ENCODE peak calls at places on chromosome 17, in six cellular contexts. One of them, this sample, is unnamed.

GRCh38 chr17:43540821-43541674 is 5.1 kb downstream of the ETV4 start:
- DNase-seq in AG10803: no peak
- DNase-seq in mammary epithelial cell: no peak
- DNase-seq in PC-3: no peak
- DNase-seq in NB4: peak; percentile 71
- DNase-seq in brain microvascular endothelial cell: no peak
- DNase-seq in this sample: no peak

GRCh38 chr17:2087597-2088211 is 32.8 kb downstream of the HIC1 start:
- DNase-seq in PC-3: no peak
- DNase-seq in mammary epithelial cell: no peak
- DNase-seq in brain microvascular endothelial cell: peak; percentile 47
- DNase-seq in NB4: peak; percentile 92
- DNase-seq in AG10803: no peak
- DNase-seq in this sample: no peak

GRCh38 chr17:27424941-27425340 is 31.3 kb upstream of the KSR1 start:
- DNase-seq in mammary epithelial cell: no peak
- DNase-seq in AG10803: no peak
- DNase-seq in NB4: no peak
- DNase-seq in brain microvascular endothelial cell: no peak
- DNase-seq in PC-3: no peak
- DNase-seq in this sample: no peak

GRCh38 chr17:19744922-19745757 is 3.0 kb downstream of the ALDH3A1 start:
- DNase-seq in mammary epithelial cell: peak; percentile 57
- DNase-seq in PC-3: peak; percentile 79
- DNase-seq in brain microvascular endothelial cell: peak; percentile 68
- DNase-seq in AG10803: peak; percentile 49
- DNase-seq in NB4: peak; percentile 87
- DNase-seq in this sample: no peak

GRCh38 chr17:3879181-3879580 is 13.7 kb downstream of the CAMKK1 start:
- DNase-seq in PC-3: no peak
- DNase-seq in AG10803: peak; percentile 82
- DNase-seq in NB4: no peak
- DNase-seq in mammary epithelial cell: no peak
- DNase-seq in brain microvascular endothelial cell: peak; percentile 35
- DNase-seq in this sample: no peak

GRCh38 chr17:34671191-34671590 is 91.8 kb downstream of the TMEM132E start:
- DNase-seq in mammary epithelial cell: no peak
- DNase-seq in NB4: no peak
- DNase-seq in AG10803: no peak
- DNase-seq in PC-3: no peak
- DNase-seq in brain microvascular endothelial cell: no peak
- DNase-seq in this sample: no peak

GRCh38 chr17:49817993-49818392 is 29.5 kb downstream of the KAT7 start:
- DNase-seq in mammary epithelial cell: no peak
- DNase-seq in brain microvascular endothelial cell: no peak
- DNase-seq in PC-3: no peak
- DNase-seq in NB4: no peak
- DNase-seq in AG10803: no peak
- DNase-seq in this sample: no peak

GRCh38 chr17:47864791-47865216 is 13.8 kb upstream of the SP6 start:
- DNase-seq in mammary epithelial cell: peak; percentile 86
- DNase-seq in AG10803: no peak
- DNase-seq in brain microvascular endothelial cell: no peak
- DNase-seq in PC-3: peak; percentile 89
- DNase-seq in NB4: no peak
- DNase-seq in this sample: peak; percentile 54

GRCh38 chr17:43905985-43906852 is 1.1 kb downstream of the MPP2 start:
- DNase-seq in PC-3: no peak
- DNase-seq in brain microvascular endothelial cell: peak; percentile 16
- DNase-seq in NB4: peak; percentile 40
- DNase-seq in mammary epithelial cell: no peak
- DNase-seq in AG10803: peak; percentile 52
- DNase-seq in this sample: no peak

GRCh38 chr17:72590382-72590781 is 469.6 kb downstream of the SOX9 start:
- DNase-seq in AG10803: peak; percentile 68
- DNase-seq in NB4: no peak
- DNase-seq in brain microvascular endothelial cell: peak; percentile 43
- DNase-seq in mammary epithelial cell: peak; percentile 73
- DNase-seq in PC-3: peak; percentile 93
- DNase-seq in this sample: peak; percentile 61

GRCh38 chr17:42819939-42820535 is 4.0 kb downstream of the BECN1 start:
- DNase-seq in NB4: peak; percentile 75
- DNase-seq in brain microvascular endothelial cell: peak; percentile 61
- DNase-seq in AG10803: peak; percentile 38
- DNase-seq in mammary epithelial cell: peak; percentile 32
- DNase-seq in PC-3: peak; percentile 69
- DNase-seq in this sample: no peak

GRCh38 chr17:1229891-1230571 is 40.2 kb upstream of the BHLHA9 start:
- DNase-seq in AG10803: no peak
- DNase-seq in PC-3: no peak
- DNase-seq in mammary epithelial cell: no peak
- DNase-seq in NB4: peak; percentile 52
- DNase-seq in brain microvascular endothelial cell: no peak
- DNase-seq in this sample: no peak

GRCh38 chr17:43020789-43021738 is 1.1 kb downstream of the VAT1 start:
- DNase-seq in mammary epithelial cell: peak; percentile 47
- DNase-seq in brain microvascular endothelial cell: peak; percentile 67
- DNase-seq in AG10803: peak; percentile 77
- DNase-seq in NB4: peak; percentile 84
- DNase-seq in PC-3: peak; percentile 40
- DNase-seq in this sample: peak; percentile 83

GRCh38 chr17:38550661-38551060 is 55.1 kb downstream of the SRCIN1 start:
- DNase-seq in AG10803: peak; percentile 55
- DNase-seq in brain microvascular endothelial cell: peak; percentile 67
- DNase-seq in NB4: no peak
- DNase-seq in mammary epithelial cell: peak; percentile 94
- DNase-seq in PC-3: peak; percentile 70
- DNase-seq in this sample: peak; percentile 70

GRCh38 chr17:67376892-67377726 is at the start of gene PITPNC1:
- DNase-seq in NB4: peak; percentile 92
- DNase-seq in PC-3: peak; percentile 89
- DNase-seq in AG10803: peak; percentile 91
- DNase-seq in mammary epithelial cell: peak; percentile 85
- DNase-seq in brain microvascular endothelial cell: peak; percentile 79
- DNase-seq in this sample: peak; percentile 84
- TF ChIP-seq CTCF in NB4: no peak
- TF ChIP-seq CTCF in PC-3: no peak
- TF ChIP-seq CTCF in AG10803: no peak
- TF ChIP-seq CTCF in mammary epithelial cell: no peak
- TF ChIP-seq CTCF in brain microvascular endothelial cell: no peak
- TF ChIP-seq CTCF in this sample: no peak

GRCh38 chr17:7214300-7215135 is 5.1 kb downstream of the DLG4 start:
- DNase-seq in brain microvascular endothelial cell: peak; percentile 97
- DNase-seq in PC-3: peak; percentile 96
- DNase-seq in mammary epithelial cell: peak; percentile 95
- DNase-seq in NB4: peak; percentile 96
- DNase-seq in AG10803: peak; percentile 95
- DNase-seq in this sample: peak; percentile 98
- TF ChIP-seq CTCF in brain microvascular endothelial cell: peak; percentile 75
- TF ChIP-seq CTCF in PC-3: peak; percentile 51
- TF ChIP-seq CTCF in mammary epithelial cell: peak; percentile 74
- TF ChIP-seq CTCF in NB4: peak; percentile 49
- TF ChIP-seq CTCF in AG10803: peak; percentile 69
- TF ChIP-seq CTCF in this sample: peak; percentile 60

GRCh38 chr17:45577571-45578279 is 87.2 kb upstream of the PLEKHM1 start:
- DNase-seq in PC-3: no peak
- DNase-seq in NB4: peak; percentile 69
- DNase-seq in AG10803: no peak
- DNase-seq in mammary epithelial cell: no peak
- DNase-seq in brain microvascular endothelial cell: no peak
- DNase-seq in this sample: no peak
- TF ChIP-seq CTCF in PC-3: no peak
- TF ChIP-seq CTCF in NB4: no peak
- TF ChIP-seq CTCF in AG10803: no peak
- TF ChIP-seq CTCF in mammary epithelial cell: no peak
- TF ChIP-seq CTCF in brain microvascular endothelial cell: no peak
- TF ChIP-seq CTCF in this sample: no peak

GRCh38 chr17:32926183-32926582 is 1.8 kb upstream of the TMEM98 start:
- DNase-seq in NB4: no peak
- DNase-seq in AG10803: no peak
- DNase-seq in brain microvascular endothelial cell: no peak
- DNase-seq in mammary epithelial cell: no peak
- DNase-seq in PC-3: no peak
- DNase-seq in this sample: no peak
- TF ChIP-seq CTCF in NB4: no peak
- TF ChIP-seq CTCF in AG10803: no peak
- TF ChIP-seq CTCF in brain microvascular endothelial cell: no peak
- TF ChIP-seq CTCF in mammary epithelial cell: no peak
- TF ChIP-seq CTCF in PC-3: no peak
- TF ChIP-seq CTCF in this sample: no peak

GRCh38 chr17:78140169-78141051 is 5.8 kb upstream of the C17orf99 start:
- DNase-seq in mammary epithelial cell: peak; percentile 81
- DNase-seq in brain microvascular endothelial cell: peak; percentile 47
- DNase-seq in NB4: peak; percentile 96
- DNase-seq in AG10803: peak; percentile 53
- DNase-seq in PC-3: peak; percentile 100
- DNase-seq in this sample: peak; percentile 96

GRCh38 chr17:78138204-78139060 is 7.8 kb upstream of the C17orf99 start:
- DNase-seq in NB4: no peak
- DNase-seq in brain microvascular endothelial cell: no peak
- DNase-seq in AG10803: no peak
- DNase-seq in mammary epithelial cell: no peak
- DNase-seq in PC-3: no peak
- DNase-seq in this sample: no peak

GRCh38 chr17:78135858-78136500 is 5.4 kb downstream of the TMC8 start:
- DNase-seq in brain microvascular endothelial cell: no peak
- DNase-seq in NB4: no peak
- DNase-seq in mammary epithelial cell: no peak
- DNase-seq in PC-3: no peak
- DNase-seq in AG10803: no peak
- DNase-seq in this sample: no peak

GRCh38 chr17:78134899-78135385 is 4.4 kb downstream of the TMC8 start:
- DNase-seq in mammary epithelial cell: no peak
- DNase-seq in NB4: no peak
- DNase-seq in AG10803: no peak
- DNase-seq in PC-3: no peak
- DNase-seq in brain microvascular endothelial cell: no peak
- DNase-seq in this sample: no peak

DNA sequence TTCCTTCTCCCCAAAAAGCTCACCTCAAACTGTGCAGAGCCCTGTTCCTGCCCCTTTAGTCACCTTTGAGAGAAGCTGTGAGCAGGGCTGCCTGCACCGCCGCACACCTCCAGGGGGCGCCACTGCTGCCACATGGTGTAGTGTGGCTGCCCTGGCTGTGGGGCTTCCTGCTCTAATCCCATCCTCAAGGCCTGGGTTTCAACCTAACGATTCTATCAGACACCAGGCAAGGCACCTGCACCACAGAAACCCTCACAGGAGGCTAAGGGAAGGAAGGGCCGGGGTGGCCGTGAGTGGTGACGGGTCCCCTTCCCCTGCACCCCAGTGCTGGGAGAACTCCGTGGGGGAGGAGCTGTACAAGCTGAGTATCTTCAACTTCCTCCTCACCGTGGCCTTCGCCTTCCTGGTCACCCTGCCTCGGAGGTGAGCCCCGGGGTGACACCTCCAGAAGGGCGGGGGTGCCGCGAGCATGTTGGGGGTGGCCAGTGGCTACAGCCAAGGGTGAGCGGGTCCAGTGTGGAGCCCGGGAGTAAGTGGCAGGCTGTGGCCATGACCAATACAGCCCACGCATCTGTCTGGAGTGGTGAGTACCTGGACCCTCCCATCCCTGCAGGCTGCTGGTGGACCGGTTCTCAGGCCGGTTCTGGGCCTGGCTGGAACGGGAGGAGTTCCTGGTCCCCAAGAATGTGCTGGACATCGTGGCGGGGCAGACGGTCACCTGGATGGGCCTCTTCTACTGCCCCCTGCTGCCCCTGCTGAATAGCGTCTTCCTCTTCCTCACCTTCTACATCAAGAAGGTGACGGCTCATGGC is 7.0 kb downstream of the TMC8 start:
- DNase-seq in mammary epithelial cell: no peak
- DNase-seq in NB4: peak; percentile 60
- DNase-seq in PC-3: no peak
- DNase-seq in AG10803: no peak
- DNase-seq in brain microvascular endothelial cell: no peak
- DNase-seq in this sample: no peak
- TF ChIP-seq CTCF in mammary epithelial cell: peak; percentile 55
- TF ChIP-seq CTCF in NB4: peak; percentile 67
- TF ChIP-seq CTCF in PC-3: peak; percentile 79
- TF ChIP-seq CTCF in AG10803: peak; percentile 19
- TF ChIP-seq CTCF in brain microvascular endothelial cell: peak; percentile 62
- TF ChIP-seq CTCF in this sample: peak; percentile 37

GRCh38 chr17:58083491-58084316 is 485 bp downstream of the DYNLL2 start:
- DNase-seq in NB4: peak; percentile 74
- DNase-seq in AG10803: peak; percentile 50
- DNase-seq in mammary epithelial cell: peak; percentile 37
- DNase-seq in PC-3: peak; percentile 55
- DNase-seq in brain microvascular endothelial cell: peak; percentile 9
- DNase-seq in this sample: peak; percentile 49
- TF ChIP-seq CTCF in NB4: no peak
- TF ChIP-seq CTCF in AG10803: no peak
- TF ChIP-seq CTCF in mammary epithelial cell: no peak
- TF ChIP-seq CTCF in PC-3: no peak
- TF ChIP-seq CTCF in brain microvascular endothelial cell: no peak
- TF ChIP-seq CTCF in this sample: no peak

GRCh38 chr17:45371414-45372324 is 54.8 kb upstream of the MAP3K14 start:
- DNase-seq in AG10803: peak; percentile 98
- DNase-seq in PC-3: peak; percentile 83
- DNase-seq in mammary epithelial cell: peak; percentile 96
- DNase-seq in NB4: peak; percentile 87
- DNase-seq in brain microvascular endothelial cell: peak; percentile 94
- DNase-seq in this sample: peak; percentile 95
- TF ChIP-seq CTCF in AG10803: peak; percentile 35
- TF ChIP-seq CTCF in PC-3: no peak
- TF ChIP-seq CTCF in mammary epithelial cell: peak; percentile 7
- TF ChIP-seq CTCF in NB4: no peak
- TF ChIP-seq CTCF in brain microvascular endothelial cell: peak; percentile 31
- TF ChIP-seq CTCF in this sample: no peak

GRCh38 chr17:76107507-76107906 is 3.9 kb upstream of the EXOC7 start:
- DNase-seq in PC-3: peak; percentile 58
- DNase-seq in mammary epithelial cell: no peak
- DNase-seq in NB4: peak; percentile 59
- DNase-seq in AG10803: no peak
- DNase-seq in brain microvascular endothelial cell: no peak
- DNase-seq in this sample: no peak
- TF ChIP-seq CTCF in PC-3: peak; percentile 47
- TF ChIP-seq CTCF in mammary epithelial cell: peak; percentile 15
- TF ChIP-seq CTCF in NB4: peak; percentile 30
- TF ChIP-seq CTCF in AG10803: peak; percentile 8
- TF ChIP-seq CTCF in brain microvascular endothelial cell: peak; percentile 17
- TF ChIP-seq CTCF in this sample: peak; percentile 16

GRCh38 chr17:82213251-82214011 is 789 bp upstream of the CCDC57 start:
- DNase-seq in AG10803: peak; percentile 82
- DNase-seq in mammary epithelial cell: peak; percentile 66
- DNase-seq in PC-3: peak; percentile 56
- DNase-seq in brain microvascular endothelial cell: peak; percentile 80
- DNase-seq in NB4: peak; percentile 74
- DNase-seq in this sample: peak; percentile 79

GRCh38 chr17:82214012-82214628 is 1.5 kb upstream of the CCDC57 start:
- DNase-seq in NB4: peak; percentile 46
- DNase-seq in mammary epithelial cell: no peak
- DNase-seq in AG10803: no peak
- DNase-seq in PC-3: no peak
- DNase-seq in brain microvascular endothelial cell: no peak
- DNase-seq in this sample: no peak

GRCh38 chr17:82215095-82215971 is 2.7 kb upstream of the CCDC57 start:
- DNase-seq in NB4: peak; percentile 70
- DNase-seq in AG10803: peak; percentile 42
- DNase-seq in brain microvascular endothelial cell: no peak
- DNase-seq in PC-3: no peak
- DNase-seq in mammary epithelial cell: no peak
- DNase-seq in this sample: no peak

GRCh38 chr17:82215972-82216300 is 3.3 kb upstream of the CCDC57 start:
- DNase-seq in NB4: no peak
- DNase-seq in AG10803: no peak
- DNase-seq in brain microvascular endothelial cell: no peak
- DNase-seq in mammary epithelial cell: no peak
- DNase-seq in PC-3: no peak
- DNase-seq in this sample: no peak

GRCh38 chr17:82212331-82213250 is at the start of gene CCDC57:
- DNase-seq in NB4: peak; percentile 89
- DNase-seq in PC-3: peak; percentile 76
- DNase-seq in brain microvascular endothelial cell: no peak
- DNase-seq in mammary epithelial cell: peak; percentile 73
- DNase-seq in AG10803: peak; percentile 77
- DNase-seq in this sample: peak; percentile 76
- TF ChIP-seq CTCF in NB4: no peak
- TF ChIP-seq CTCF in PC-3: no peak
- TF ChIP-seq CTCF in brain microvascular endothelial cell: no peak
- TF ChIP-seq CTCF in mammary epithelial cell: no peak
- TF ChIP-seq CTCF in AG10803: no peak
- TF ChIP-seq CTCF in this sample: no peak